ENCODE peak calls at places on chromosomes 12 and 14, in ten cellular contexts. U is fibroblast of mammary gland; G is non-pigmented ciliary epithelial cell; O is CD8-positive, alpha-beta memory T cell; Y is IMR-90; B is GM03348; I is neural crest cell; L is Calu3; Z is activated B cell treated with CpG ODN at 0.5 μM for 24 hours; P is activated T-cell treated with anti-CD3 and anti-CD28 coated beads, Interleukin-2, amount 50 U/mL, for 4 hours. X is an unnamed sample.

GRCh38 chr14:104142136-104143041 is 4.0 kb downstream of the KIF26A start:
- DNase-seq in L (no peak), G (no peak), Z (peak), P (no peak), O (no peak), B (no peak), I (no peak), Y (no peak), U (no peak), X (no peak)

GRCh38 chr14:32230695-32231280 is 27.7 kb upstream of the RNU6-8 start:
- DNase-seq in G (peak), I (no peak), Y (peak), Z (no peak), U (peak), O (no peak), L (no peak), B (peak), P (no peak), X (no peak)

GRCh38 chr12:32519047-32519446 is 119.7 kb downstream of the FGD4 start:
- DNase-seq in P (no peak), Y (no peak), U (no peak), G (no peak), O (no peak), B (no peak), I (no peak), Z (no peak), L (no peak), X (no peak)

GRCh38 chr12:69688021-69688420 is 11.1 kb downstream of the BEST3 start:
- DNase-seq in P (no peak), Z (no peak), Y (peak), G (no peak), B (peak), I (no peak), L (no peak), O (no peak), U (no peak), X (no peak)

GRCh38 chr14:78863143-78863542 is 693.0 kb downstream of the NRXN3 start:
- DNase-seq in U (peak), O (no peak), Z (no peak), G (no peak), Y (peak), P (no peak), I (peak), L (peak), B (peak), X (no peak)

GRCh38 chr12:118337194-118337838 is 35.4 kb downstream of the TAOK3 start:
- DNase-seq in Y (peak), U (no peak), G (no peak), B (no peak), I (no peak), O (no peak), Z (no peak), L (no peak), P (no peak), X (no peak)

GRCh38 chr12:121036810-121037326 is 2.2 kb downstream of the OASL start:
- DNase-seq in I (no peak), B (peak), Y (peak), U (peak), P (no peak), Z (no peak), L (no peak), O (no peak), G (peak), X (peak)

GRCh38 chr12:87812711-87813110 is 216.5 kb downstream of the C12orf50 start:
- DNase-seq in I (no peak), G (no peak), B (no peak), U (peak), O (no peak), P (no peak), Y (no peak), Z (no peak), L (no peak), X (no peak)

GRCh38 chr12:88401153-88401552 is 179.1 kb downstream of the KITLG start:
- DNase-seq in P (no peak), U (peak), Y (peak), I (no peak), L (no peak), O (no peak), G (no peak), B (no peak), Z (no peak), X (no peak)

X was measured in CD14-positive monocyte.